ENCODE peak calls at places on chromosomes 16 and 17, in nine cellular contexts. A, Z, F, P, S, O, L, Y and Q are unnamed samples.
A peak's percentile ranks its signal among the peaks of the same experiment; 100 is the strongest.

GRCh38 chr17:35407531-35407930 is 24.8 kb downstream of the SLFN12 start:
- DNase-seq in Z (peak; percentile 74), P (no peak), S (no peak), Y (no peak), F (no peak), O (no peak), A (no peak), L (no peak), Q (no peak)

GRCh38 chr17:63503330-63503685 is 19.9 kb upstream of the KCNH6 start:
- DNase-seq in S (no peak), F (no peak), O (no peak), A (no peak), P (no peak), Z (no peak), L (no peak), Y (no peak), Q (no peak)

GRCh38 chr17:61492759-61493526 is 40.7 kb downstream of the TBX4 start:
- DNase-seq in O (no peak), L (peak; percentile 11), Z (no peak), F (no peak), A (no peak), Y (no peak), S (peak; percentile 63), P (no peak), Q (peak; percentile 18)

GRCh38 chr16:89365044-89365467 is 125.3 kb downstream of the ANKRD11 start:
- DNase-seq in L (peak; percentile 91), Y (no peak), P (no peak), S (no peak), A (no peak), Z (no peak), F (no peak), O (peak; percentile 45), Q (peak; percentile 71)

GRCh38 chr17:78759203-78759968 is 22.7 kb downstream of the CYTH1 start:
- DNase-seq in Y (peak; percentile 45), Z (no peak), F (peak; percentile 86), L (peak; percentile 32), O (peak; percentile 46), P (peak; percentile 85), S (no peak), A (no peak), Q (peak; percentile 92)

GRCh38 chr17:27378482-27379200 is 77.6 kb upstream of the KSR1 start:
- DNase-seq in A (no peak), S (peak; percentile 20), O (no peak), F (no peak), L (no peak), P (no peak), Z (no peak), Y (no peak), Q (no peak)

GRCh38 chr17:68238488-68238887 is 9.4 kb upstream of the AMZ2 start:
- DNase-seq in A (no peak), O (no peak), P (no peak), Z (no peak), L (no peak), Y (no peak), S (no peak), F (no peak), Q (no peak)

GRCh38 chr17:49013311-49014205 is 16.4 kb downstream of the IGF2BP1 start:
- DNase-seq in O (no peak), P (no peak), S (peak; percentile 97), Z (peak; percentile 93), F (no peak), Y (no peak), A (no peak), L (no peak), Q (no peak)

GRCh38 chr16:53913082-53913870 is 209.3 kb downstream of the FTO start:
- DNase-seq in F (no peak), O (no peak), L (peak; percentile 99), Z (no peak), S (no peak), P (no peak), Y (no peak), A (peak; percentile 44), Q (peak; percentile 97)

GRCh38 chr16:80583466-80583865 is 42.7 kb downstream of the DYNLRB2 start:
- DNase-seq in L (peak; percentile 78), Z (no peak), P (no peak), S (no peak), A (no peak), Y (no peak), O (no peak), F (no peak), Q (peak; percentile 42)

GRCh38 chr16:2584742-2585650 is 47.2 kb downstream of the PDPK1 start:
- DNase-seq in Y (no peak), L (peak; percentile 36), Z (no peak), F (peak; percentile 36), S (no peak), P (no peak), A (no peak), O (no peak), Q (no peak)

GRCh38 chr16:50202926-50203624 is 50.0 kb downstream of the TENT4B start:
- DNase-seq in A (no peak), Y (no peak), F (no peak), O (peak; percentile 88), L (peak; percentile 92), P (no peak), S (no peak), Z (no peak), Q (peak; percentile 95)

GRCh38 chr16:3789375-3790067 is 72.2 kb upstream of the TRAP1 start:
- DNase-seq in F (no peak), S (no peak), L (no peak), A (no peak), Y (no peak), O (no peak), Z (no peak), P (no peak), Q (no peak)

GRCh38 chr16:11094075-11094593 is 149.8 kb downstream of the CLEC16A start:
- DNase-seq in O (no peak), L (no peak), S (no peak), Y (no peak), P (no peak), Z (no peak), A (no peak), F (no peak), Q (peak; percentile 48)

GRCh38 chr17:74599531-74599939 is 7.5 kb upstream of the CD300LD start:
- DNase-seq in Z (no peak), F (no peak), L (no peak), O (no peak), P (no peak), A (no peak), S (no peak), Y (no peak), Q (no peak)

GRCh38 chr16:74742051-74742481 is 32.6 kb downstream of the FA2H start:
- DNase-seq in Z (no peak), A (no peak), Y (no peak), F (no peak), L (peak; percentile 48), P (no peak), S (no peak), O (no peak), Q (no peak)

GRCh38 chr17:52143536-52143935 is 15.0 kb downstream of the CA10 start:
- DNase-seq in O (no peak), S (peak; percentile 68), F (no peak), L (no peak), P (no peak), A (no peak), Z (peak; percentile 9), Y (no peak), Q (no peak)

GRCh38 chr17:45782889-45783592 is 1.1 kb upstream of the CRHR1 start:
- DNase-seq in Z (peak; percentile 80), A (no peak), S (peak; percentile 94), P (no peak), Y (peak; percentile 25), F (no peak), L (no peak), O (peak; percentile 11), Q (no peak)

GRCh38 chr16:78499399-78499798 is 399.9 kb downstream of the WWOX start:
- DNase-seq in S (no peak), A (no peak), Z (no peak), O (no peak), F (no peak), Y (no peak), P (no peak), L (no peak), Q (no peak)

DNA sequence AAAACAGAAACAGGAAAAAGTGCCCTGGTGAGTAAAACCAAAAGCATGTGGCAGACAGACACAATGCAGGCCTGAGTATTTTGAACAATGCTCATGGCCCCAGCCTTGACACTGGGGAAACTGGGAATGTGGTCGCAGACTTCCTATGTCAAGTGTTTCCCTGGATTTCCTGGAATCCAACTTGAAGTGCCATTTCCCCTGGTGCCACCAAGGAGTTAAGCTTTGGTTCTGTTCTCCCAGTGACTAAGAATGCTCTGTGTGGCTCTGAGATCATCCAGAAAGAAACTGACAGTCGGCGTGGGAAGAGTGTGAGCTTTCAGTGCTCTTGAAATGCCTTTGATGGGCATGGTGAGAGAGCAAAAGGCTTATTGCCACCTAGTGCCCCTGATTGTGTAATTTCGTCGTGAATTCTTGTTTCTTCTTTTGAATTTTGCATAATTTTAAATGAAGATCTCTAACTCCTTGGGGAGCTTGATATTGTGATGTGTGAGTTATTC is 96.0 kb downstream of the YPEL2 start:
- DNase-seq in Y (peak; percentile 81), Z (no peak), P (no peak), L (peak; percentile 80), S (peak; percentile 64), F (no peak), O (peak; percentile 98), A (no peak), Q (peak; percentile 86)
- TF ChIP-seq CTCF in Y (peak; percentile 52), Z (no peak), P (no peak), L (no peak), S (no peak), F (no peak), O (no peak), A (no peak), Q (no peak)

DNA sequence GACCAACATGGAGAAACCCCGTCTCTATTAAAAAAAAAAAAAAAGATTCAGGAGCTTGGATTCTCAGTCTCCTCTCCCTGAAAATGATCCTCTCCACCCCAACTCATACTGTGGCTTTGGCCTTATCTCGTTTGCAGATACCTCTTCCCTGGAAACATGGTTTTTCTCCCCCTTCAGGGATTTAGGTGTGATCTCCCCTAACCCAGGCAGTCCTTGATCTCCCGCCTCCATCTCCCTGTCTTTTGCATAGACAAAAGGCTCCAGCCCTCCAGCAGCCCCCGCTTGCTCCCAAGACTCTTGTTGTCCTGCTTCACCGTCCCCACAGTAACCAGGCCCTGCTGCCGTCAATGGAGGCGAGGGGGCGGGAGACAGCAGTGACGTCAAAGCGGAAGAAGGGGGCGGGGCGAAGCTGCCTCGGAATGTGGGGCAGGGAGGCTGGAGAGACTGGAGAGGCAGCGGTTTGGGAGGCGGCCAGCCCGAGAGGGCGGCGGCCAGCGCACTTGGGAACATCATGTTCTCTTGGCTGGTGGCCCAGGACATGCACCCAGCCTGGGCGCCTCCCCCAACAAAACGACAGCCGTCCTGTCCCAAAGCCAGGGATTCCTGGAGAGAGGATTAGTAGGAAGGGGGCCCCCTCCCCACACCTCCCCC is 1.9 kb upstream of the PER1 start:
- DNase-seq in Z (peak; percentile 96), L (peak; percentile 99), O (peak; percentile 98), P (peak; percentile 100), A (peak; percentile 100), Y (peak; percentile 98), S (peak; percentile 100), F (peak; percentile 99), Q (peak; percentile 100)
- H3K4me3 ChIP-seq in Z (peak overlapping the region; percentile 67), L (peak overlapping the region; percentile 62), O (peak overlapping the region; percentile 24), P (peak overlapping the region; percentile 91), A (peak overlapping the region; percentile 99), Y (peak overlapping the region; percentile 90), S (peak overlapping the region; percentile 97), F (peak overlapping the region; percentile 73), Q (peak overlapping the region; percentile 79)

GRCh38 chr16:85422374-85423185 is 190.5 kb upstream of the GSE1 start:
- DNase-seq in A (no peak), Z (peak; percentile 75), L (no peak), F (peak; percentile 88), O (no peak), Y (no peak), S (peak; percentile 78), P (peak; percentile 95), Q (no peak)
- TF ChIP-seq CTCF in A (no peak), Z (no peak), L (no peak), F (no peak), O (no peak), Y (no peak), S (peak; percentile 34), P (peak; percentile 9), Q (no peak)

GRCh38 chr17:44315760-44316731 is 7.6 kb downstream of the RUNDC3A start:
- DNase-seq in F (no peak), Y (no peak), O (no peak), Z (peak; percentile 98), S (peak; percentile 99), A (no peak), P (no peak), L (no peak), Q (no peak)
- H3K4me3 ChIP-seq in F (no peak overlapping the region), Y (no peak overlapping the region), O (no peak overlapping the region), Z (peak overlapping the region; percentile 58), S (peak overlapping the region; percentile 76), A (no peak overlapping the region), P (no peak overlapping the region), L (no peak overlapping the region), Q (no peak overlapping the region)